ENCODE peak calls at places on chromosomes 6 and 20, in six cellular contexts. Y, X, L, O, G and I are unnamed samples.
A peak's percentile ranks its signal among the peaks of the same experiment; 100 is the strongest.

GRCh38 chr20:57592263-57593092 is 27.7 kb downstream of the ZBP1 start:
- DNase-seq in Y (no peak), X (no peak), L (no peak), O (no peak), G (no peak), I (no peak)

GRCh38 chr6:44977406-44977740 is 350.8 kb upstream of the RUNX2 start:
- DNase-seq in Y (no peak), X (no peak), L (no peak), O (peak; percentile 87), G (no peak), I (no peak)

GRCh38 chr20:12171927-12172581 is 254.4 kb downstream of the BTBD3 start:
- DNase-seq in Y (peak; percentile 23), X (no peak), L (no peak), O (peak; percentile 89), G (peak; percentile 5), I (no peak)

GRCh38 chr20:63625771-63626423 is 1.0 kb downstream of the GMEB2 start:
- DNase-seq in Y (no peak), X (peak; percentile 91), L (peak; percentile 38), O (peak; percentile 38), G (peak; percentile 36), I (peak; percentile 9)

GRCh38 chr20:8670900-8671229 is 398.0 kb upstream of the PLCB4 start:
- DNase-seq in Y (no peak), X (no peak), L (no peak), O (no peak), G (no peak), I (no peak)

GRCh38 chr6:36459483-36459882 is 16.7 kb downstream of the KCTD20 start:
- DNase-seq in Y (no peak), X (no peak), L (no peak), O (no peak), G (no peak), I (no peak)

GRCh38 chr6:119979862-119980261 is 630.3 kb upstream of the MAN1A1 start:
- DNase-seq in Y (no peak), X (no peak), L (no peak), O (peak; percentile 12), G (peak; percentile 69), I (peak; percentile 48)

GRCh38 chr20:17562804-17563305 is 7.0 kb upstream of the DSTN start:
- DNase-seq in Y (no peak), X (no peak), L (peak; percentile 40), O (no peak), G (no peak), I (peak; percentile 84)

GRCh38 chr20:59680148-59680650 is 75.9 kb downstream of the PHACTR3 start:
- DNase-seq in Y (no peak), X (no peak), L (no peak), O (no peak), G (no peak), I (no peak)

GRCh38 chr20:25284131-25284601 is 36.3 kb downstream of the PYGB start:
- DNase-seq in Y (no peak), X (peak; percentile 67), L (no peak), O (no peak), G (no peak), I (no peak)

GRCh38 chr6:21219856-21220255 is 373.7 kb upstream of the SOX4 start:
- DNase-seq in Y (no peak), X (no peak), L (no peak), O (no peak), G (no peak), I (peak; percentile 12)

GRCh38 chr20:4929686-4930397 is 71.5 kb downstream of the SLC23A2 start:
- DNase-seq in Y (no peak), X (no peak), L (no peak), O (no peak), G (no peak), I (peak; percentile 34)

GRCh38 chr6:128508588-128509296 is 11.7 kb downstream of the PTPRK start:
- DNase-seq in Y (no peak), X (no peak), L (no peak), O (no peak), G (no peak), I (peak; percentile 96)

GRCh38 chr6:21157186-21157929 is 436.2 kb upstream of the SOX4 start:
- DNase-seq in Y (no peak), X (no peak), L (no peak), O (no peak), G (no peak), I (no peak)

GRCh38 chr20:2246081-2246491 is 49.7 kb upstream of the TGM3 start:
- DNase-seq in Y (no peak), X (no peak), L (no peak), O (no peak), G (peak; percentile 47), I (no peak)

GRCh38 chr6:71288228-71289038 is at the start of gene OGFRL1:
- DNase-seq in Y (peak; percentile 77), X (peak; percentile 97), L (peak; percentile 74), O (peak; percentile 89), G (peak; percentile 72), I (peak; percentile 45)

GRCh38 chr6:80234411-80234810 is 127.9 kb downstream of the BCKDHB start:
- DNase-seq in Y (no peak), X (no peak), L (no peak), O (no peak), G (no peak), I (no peak)

GRCh38 chr6:127481081-127481480 is 21.9 kb upstream of the KIAA0408 start:
- DNase-seq in Y (no peak), X (no peak), L (no peak), O (no peak), G (no peak), I (no peak)

GRCh38 chr20:60268502-60268901 is 310.3 kb downstream of the CDH26 start:
- DNase-seq in Y (no peak), X (no peak), L (no peak), O (no peak), G (no peak), I (no peak)

GRCh38 chr6:5202206-5202605 is 58.5 kb downstream of the LYRM4 start:
- DNase-seq in Y (no peak), X (no peak), L (no peak), O (no peak), G (no peak), I (peak; percentile 32)

GRCh38 chr6:71268710-71269437 is 19.7 kb upstream of the OGFRL1 start:
- DNase-seq in Y (no peak), X (no peak), L (no peak), O (no peak), G (no peak), I (no peak)

GRCh38 chr20:37226889-37227288 is 34.7 kb downstream of the GHRH start:
- DNase-seq in Y (peak; percentile 63), X (no peak), L (peak; percentile 45), O (no peak), G (no peak), I (no peak)

GRCh38 chr6:159184559-159184958 is 15.4 kb downstream of the FNDC1 start:
- DNase-seq in Y (no peak), X (no peak), L (no peak), O (no peak), G (no peak), I (no peak)

GRCh38 chr6:19831358-19831757 is 5.8 kb upstream of the ID4 start:
- DNase-seq in Y (no peak), X (no peak), L (no peak), O (no peak), G (no peak), I (no peak)

GRCh38 chr20:47585087-47585747 is 83.5 kb downstream of the NCOA3 start:
- DNase-seq in Y (no peak), X (no peak), L (no peak), O (no peak), G (no peak), I (no peak)

GRCh38 chr6:82588020-82588419 is 224.4 kb downstream of the TPBG start:
- DNase-seq in Y (no peak), X (no peak), L (no peak), O (no peak), G (no peak), I (peak; percentile 34)

GRCh38 chr6:82588859-82589412 is 225.3 kb downstream of the TPBG start:
- DNase-seq in Y (no peak), X (no peak), L (no peak), O (no peak), G (no peak), I (no peak)

GRCh38 chr6:82589509-82590206 is 226.0 kb downstream of the TPBG start:
- DNase-seq in Y (no peak), X (no peak), L (no peak), O (peak; percentile 48), G (peak; percentile 75), I (peak; percentile 55)
- TF ChIP-seq CTCF in Y (no peak), X (no peak), L (no peak), O (peak; percentile 44), G (peak; percentile 53), I (peak; percentile 39)

DNA sequence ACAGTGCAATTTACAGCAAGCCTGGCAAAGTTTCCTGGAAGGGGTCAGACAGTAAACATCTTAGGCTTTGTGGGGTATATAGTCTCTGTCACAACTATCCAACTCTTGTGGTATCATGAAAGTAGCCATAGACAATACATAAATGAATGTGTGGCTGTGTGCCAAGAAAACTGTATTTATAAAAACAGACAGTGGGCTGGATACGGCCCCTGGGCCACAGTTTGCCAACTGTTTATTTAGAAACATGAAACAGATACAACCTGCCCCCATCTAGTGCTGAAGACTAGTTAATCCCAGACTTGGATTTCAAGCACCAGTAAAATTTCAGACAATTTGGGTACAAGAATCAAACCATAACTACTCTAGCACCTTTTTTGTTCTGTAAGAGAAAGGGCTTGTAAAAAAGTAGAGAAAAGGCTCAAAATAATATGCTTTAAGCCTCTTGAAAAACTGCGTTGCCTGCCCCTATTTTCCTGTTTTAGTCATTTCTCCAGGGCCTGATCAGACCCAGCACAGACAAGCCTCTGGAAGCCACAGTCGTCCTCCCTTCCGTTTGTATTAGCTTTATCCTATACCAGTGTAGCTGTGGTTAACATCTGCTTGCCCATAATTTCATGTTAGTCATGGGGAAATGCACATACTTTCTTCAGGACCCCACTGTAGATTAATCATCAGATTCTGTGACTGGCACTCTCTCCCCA is 30.8 kb downstream of the JAG1 start:
- DNase-seq in Y (no peak), X (no peak), L (no peak), O (no peak), G (no peak), I (no peak)
- H3K36me3 ChIP-seq in Y (peaks cover 87% of the 10 kb centered on the region), X (peaks cover 69% of the 10 kb centered on the region), L (peaks cover 54% of the 10 kb centered on the region), O (peaks cover 4% of the 10 kb centered on the region), G (peaks cover 74% of the 10 kb centered on the region), I (peaks cover 68% of the 10 kb centered on the region)

GRCh38 chr20:20877079-20877478 is 164.6 kb upstream of the RALGAPA2 start:
- DNase-seq in Y (no peak), X (no peak), L (no peak), O (no peak), G (no peak), I (no peak)
- H3K27me3 ChIP-seq in Y (peaks cover 53% of the 10 kb centered on the region), X (no peaks in the 10 kb centered on the region), L (no peaks in the 10 kb centered on the region), O (no peaks in the 10 kb centered on the region), G (no peaks in the 10 kb centered on the region), I (no peaks in the 10 kb centered on the region)

DNA sequence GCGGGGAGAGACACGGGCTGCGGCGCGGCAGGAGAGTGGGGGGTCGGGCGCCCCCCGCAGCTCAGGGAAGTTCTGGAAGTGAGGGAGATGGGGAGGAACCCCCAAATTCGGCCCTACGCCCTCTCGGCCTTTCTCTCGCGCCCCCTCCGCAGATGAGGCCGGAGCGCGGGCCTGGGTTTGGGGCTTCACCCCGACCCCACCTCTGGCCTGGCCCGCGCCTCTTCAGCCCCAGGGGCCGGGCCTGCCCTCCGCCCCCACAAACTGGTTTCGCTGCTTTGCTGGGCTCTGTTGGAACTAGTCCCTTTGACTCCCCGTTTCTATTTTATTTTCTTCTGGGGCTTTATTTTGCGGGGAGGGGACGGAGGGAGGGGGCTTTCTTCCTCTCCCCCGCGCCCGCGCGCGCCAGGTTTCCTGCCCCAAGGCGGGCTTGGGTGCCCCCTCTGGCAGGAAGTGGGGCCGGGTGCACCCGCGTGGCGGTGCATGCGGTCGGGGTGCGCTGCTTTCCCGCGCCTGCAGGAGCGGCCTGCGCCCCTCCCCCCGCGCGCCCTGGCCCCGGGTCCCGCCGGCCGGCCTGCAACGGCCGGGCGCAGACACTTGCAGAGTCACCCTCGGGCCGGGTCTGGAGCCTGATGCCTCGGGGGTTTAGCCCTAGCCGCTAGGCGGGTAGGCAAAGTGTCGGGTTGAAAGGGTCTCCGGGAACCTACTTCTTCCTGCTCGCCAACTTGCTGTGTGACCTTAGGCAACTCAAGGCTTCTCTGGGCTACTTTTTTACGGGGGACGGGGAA is 1.2 kb downstream of the HMGA1 start:
- DNase-seq in Y (no peak), X (peak; percentile 93), L (peak; percentile 46), O (peak; percentile 82), G (peak; percentile 71), I (no peak)
- TF ChIP-seq CTCF in Y (no peak), X (peak; percentile 63), L (no peak), O (peak; percentile 37), G (peak; percentile 33), I (peak; percentile 50)